ENCODE peak calls at places on chromosome 16, in four cellular contexts. I, P, F and D are unnamed samples.

GRCh38 chr16:27461483-27462171 is 59.7 kb downstream of the IL21R start:
- DNase-seq in I (no peak), P (no peak), F (no peak), D (no peak)

GRCh38 chr16:55001931-55002330 is 71.3 kb downstream of the IRX5 start:
- DNase-seq in I (no peak), P (no peak), F (no peak), D (no peak)

GRCh38 chr16:68893710-68894705 is 50.7 kb downstream of the TANGO6 start:
- DNase-seq in I (no peak), P (no peak), F (peak; percentile 83), D (no peak)

GRCh38 chr16:71929048-71929447 is 33.7 kb downstream of the IST1 start:
- DNase-seq in I (peak; percentile 30), P (no peak), F (no peak), D (peak; percentile 34)

GRCh38 chr16:50731130-50731988 is 10.5 kb upstream of the CYLD start:
- DNase-seq in I (no peak), P (no peak), F (no peak), D (no peak)

GRCh38 chr16:89378947-89379771 is 111.2 kb downstream of the ANKRD11 start:
- DNase-seq in I (no peak), P (no peak), F (peak; percentile 35), D (no peak)

GRCh38 chr16:75306102-75306762 is 54.8 kb upstream of the BCAR1 start:
- DNase-seq in I (peak; percentile 72), P (no peak), F (peak; percentile 83), D (no peak)

GRCh38 chr16:16096161-16096857 is 127.0 kb downstream of the ABCC6 start:
- DNase-seq in I (no peak), P (no peak), F (no peak), D (no peak)

GRCh38 chr16:83666449-83666848 is 141.3 kb upstream of the HSBP1 start:
- DNase-seq in I (no peak), P (no peak), F (no peak), D (no peak)

GRCh38 chr16:17104654-17105053 is 366.1 kb downstream of the XYLT1 start:
- DNase-seq in I (no peak), P (no peak), F (no peak), D (no peak)

GRCh38 chr16:9103546-9103945 is 12.1 kb downstream of the HAPSTR1 start:
- DNase-seq in I (no peak), P (no peak), F (no peak), D (no peak)

GRCh38 chr16:86337581-86338402 is 172.5 kb upstream of the FOXF1 start:
- DNase-seq in I (no peak), P (no peak), F (peak; percentile 20), D (no peak)

GRCh38 chr16:70302745-70303144 is 3.8 kb downstream of the DDX19B start:
- DNase-seq in I (no peak), P (no peak), F (no peak), D (no peak)

GRCh38 chr16:89046491-89046890 is 47.2 kb upstream of the ACSF3 start:
- DNase-seq in I (no peak), P (no peak), F (peak; percentile 29), D (no peak)

GRCh38 chr16:14401839-14402115 is 228.3 kb downstream of the PARN start:
- DNase-seq in I (no peak), P (no peak), F (no peak), D (no peak)

GRCh38 chr16:62225675-62226074 is 189.4 kb upstream of the CDH8 start:
- DNase-seq in I (peak; percentile 85), P (no peak), F (peak; percentile 84), D (peak; percentile 33)

GRCh38 chr16:4615389-4616046 is 830 bp upstream of the UBALD1 start:
- DNase-seq in I (no peak), P (no peak), F (no peak), D (no peak)

GRCh38 chr16:23469814-23470213 is 16.8 kb upstream of the COG7 start:
- DNase-seq in I (no peak), P (no peak), F (no peak), D (peak; percentile 45)

GRCh38 chr16:1093284-1094123 is 2.5 kb downstream of the C1QTNF8 start:
- DNase-seq in I (no peak), P (no peak), F (no peak), D (no peak)

GRCh38 chr16:85898521-85899442 is at the start of gene IRF8:
- DNase-seq in I (peak; percentile 37), P (peak; percentile 21), F (peak; percentile 93), D (no peak)

GRCh38 chr16:19386555-19386954 is 31.1 kb upstream of the TMC5 start:
- DNase-seq in I (no peak), P (no peak), F (no peak), D (no peak)

GRCh38 chr16:67248401-67249177 is at the start of gene SLC9A5:
- DNase-seq in I (no peak), P (no peak), F (no peak), D (no peak)

GRCh38 chr16:84803146-84803545 is 16.6 kb upstream of the CRISPLD2 start:
- DNase-seq in I (no peak), P (no peak), F (peak; percentile 3), D (no peak)

GRCh38 chr16:728131-728889 is 1.4 kb downstream of the HAGHL start:
- DNase-seq in I (peak; percentile 54), P (peak; percentile 62), F (no peak), D (peak; percentile 95)

GRCh38 chr16:82481455-82481854 is 145.3 kb upstream of the CDH13 start:
- DNase-seq in I (no peak), P (no peak), F (no peak), D (no peak)

GRCh38 chr16:456891-457483 is 31.5 kb downstream of the RAB11FIP3 start:
- DNase-seq in I (peak; percentile 73), P (no peak), F (no peak), D (no peak)

GRCh38 chr16:64892843-64893242 is 229.0 kb downstream of the CDH11 start:
- DNase-seq in I (peak; percentile 12), P (no peak), F (no peak), D (no peak)

GRCh38 chr16:383326-384020 is 1.7 kb upstream of the PGAP6 start:
- DNase-seq in I (no peak), P (peak; percentile 34), F (peak; percentile 56), D (no peak)

GRCh38 chr16:76970087-76970744 is 220.8 kb upstream of the MON1B start:
- DNase-seq in I (no peak), P (no peak), F (no peak), D (no peak)

GRCh38 chr16:58392215-58393137 is at the start of gene GINS3:
- DNase-seq in I (peak; percentile 84), P (peak; percentile 71), F (peak; percentile 87), D (peak; percentile 84)

GRCh38 chr16:25656639-25657038 is 35.1 kb upstream of the HS3ST4 start:
- DNase-seq in I (no peak), P (no peak), F (no peak), D (no peak)

GRCh38 chr16:52456368-52456767 is 90.6 kb downstream of the TOX3 start:
- DNase-seq in I (peak; percentile 84), P (no peak), F (no peak), D (no peak)

GRCh38 chr16:89545044-89545830 is 15.2 kb upstream of the RPL13 start:
- DNase-seq in I (no peak), P (no peak), F (no peak), D (no peak)

GRCh38 chr16:47848481-47849109 is 307.2 kb downstream of the ABCC12 start:
- DNase-seq in I (peak; percentile 81), P (no peak), F (no peak), D (no peak)

GRCh38 chr16:1906052-1906845 is 12.0 kb downstream of the HS3ST6 start:
- DNase-seq in I (no peak), P (no peak), F (no peak), D (no peak)

GRCh38 chr16:30378236-30379164 is 3.9 kb downstream of the SEPTIN1 start:
- DNase-seq in I (peak; percentile 98), P (peak; percentile 99), F (peak; percentile 99), D (peak; percentile 92)

GRCh38 chr16:48318630-48319029 is 66.6 kb downstream of the SIAH1 start:
- DNase-seq in I (peak; percentile 85), P (no peak), F (no peak), D (no peak)

GRCh38 chr16:61879-62281 is 8.3 kb downstream of the SNRNP25 start:
- DNase-seq in I (no peak), P (no peak), F (no peak), D (no peak)

GRCh38 chr16:3431779-3432219 is 11.5 kb downstream of the ZNF597 start:
- DNase-seq in I (no peak), P (peak; percentile 22), F (peak; percentile 79), D (no peak)